ENCODE peak calls at places on chromosome 22, in seven cellular contexts. W is HFF-Myc, F is A549, K is glutamatergic neuron, U is psoas muscle, V is RWPE1, O is lower lobe of right lung. E is an unnamed sample.

GRCh38 chr22:20198527-20199319 is 47.9 kb upstream of the CCDC188 start:
- DNase-seq in U (no peak), F (no peak), K (no peak), V (no peak), W (no peak), O (no peak), E (no peak)

GRCh38 chr22:42977574-42977973 is 37.4 kb downstream of the PACSIN2 start:
- DNase-seq in V (no peak), U (no peak), O (no peak), F (no peak), K (no peak), W (no peak), E (no peak)

GRCh38 chr22:29346659-29347058 is 31.2 kb upstream of the RASL10A start:
- DNase-seq in K (peak; percentile 58), O (no peak), V (no peak), F (no peak), U (peak; percentile 77), W (no peak), E (no peak)

GRCh38 chr22:20656902-20657836 is 116.7 kb upstream of the SERPIND1 start:
- DNase-seq in F (peak; percentile 23), O (no peak), K (no peak), U (no peak), W (no peak), V (no peak), E (no peak)

GRCh38 chr22:45240137-45240809 is 421 bp downstream of the KIAA0930 start:
- DNase-seq in V (peak; percentile 13), F (no peak), K (peak; percentile 60), U (peak; percentile 62), O (peak; percentile 75), W (no peak), E (no peak)

GRCh38 chr22:48306785-48307570 is 1520.7 kb downstream of the BRD1 start:
- DNase-seq in O (no peak), U (no peak), W (no peak), V (no peak), K (no peak), F (no peak), E (no peak)

GRCh38 chr22:17829691-17830040 is 55.4 kb upstream of the BID start:
- DNase-seq in W (no peak), U (no peak), F (no peak), K (no peak), O (no peak), V (no peak), E (no peak)

GRCh38 chr22:30116362-30117117 is 36.3 kb downstream of the HORMAD2 start:
- DNase-seq in W (no peak), O (no peak), F (no peak), V (peak; percentile 32), K (no peak), U (no peak), E (no peak)

GRCh38 chr22:29762263-29762662 is 4.5 kb downstream of the ZMAT5 start:
- DNase-seq in O (no peak), V (no peak), W (no peak), K (no peak), U (no peak), F (peak; percentile 67), E (no peak)

GRCh38 chr22:30302810-30303138 is 13.5 kb upstream of the CASTOR1 start:
- DNase-seq in U (no peak), W (no peak), O (no peak), V (no peak), F (no peak), K (no peak), E (no peak)

GRCh38 chr22:48900327-48900597 is 927.4 kb downstream of the BRD1 start:
- DNase-seq in V (no peak), F (no peak), U (no peak), W (no peak), O (no peak), K (no peak), E (no peak)

GRCh38 chr22:30605449-30606110 is 1.4 kb upstream of the TCN2 start:
- DNase-seq in W (no peak), U (peak; percentile 66), K (peak; percentile 54), F (peak; percentile 69), O (peak; percentile 70), V (peak; percentile 24), E (peak; percentile 71)

GRCh38 chr22:17780741-17781318 is 6.6 kb upstream of the BID start:
- DNase-seq in V (no peak), U (peak; percentile 46), K (no peak), W (no peak), O (no peak), F (no peak), E (no peak)

GRCh38 chr22:49211176-49211575 is 616.5 kb downstream of the BRD1 start:
- DNase-seq in V (no peak), K (no peak), F (no peak), O (peak; percentile 19), U (no peak), W (no peak), E (no peak)

GRCh38 chr22:29704528-29705285 is 15.1 kb upstream of the CABP7 start:
- DNase-seq in U (no peak), K (no peak), F (peak; percentile 43), O (no peak), V (no peak), W (no peak), E (peak; percentile 42)

GRCh38 chr22:47372111-47372581 is 609.7 kb downstream of the TBC1D22A start:
- DNase-seq in W (no peak), F (no peak), K (no peak), V (no peak), U (no peak), O (peak; percentile 41), E (no peak)

GRCh38 chr22:47380692-47381091 is 618.2 kb downstream of the TBC1D22A start:
- DNase-seq in O (peak; percentile 14), V (no peak), U (no peak), W (no peak), F (no peak), K (no peak), E (no peak)

GRCh38 chr22:20420157-20420842 is 17.3 kb downstream of the SCARF2 start:
- DNase-seq in O (peak; percentile 15), W (no peak), U (peak; percentile 7), V (no peak), F (no peak), K (no peak), E (no peak)

GRCh38 chr22:46996595-46997310 is 234.3 kb downstream of the TBC1D22A start:
- DNase-seq in O (no peak), K (no peak), W (no peak), U (no peak), V (no peak), F (peak; percentile 17), E (peak; percentile 12)

DNA sequence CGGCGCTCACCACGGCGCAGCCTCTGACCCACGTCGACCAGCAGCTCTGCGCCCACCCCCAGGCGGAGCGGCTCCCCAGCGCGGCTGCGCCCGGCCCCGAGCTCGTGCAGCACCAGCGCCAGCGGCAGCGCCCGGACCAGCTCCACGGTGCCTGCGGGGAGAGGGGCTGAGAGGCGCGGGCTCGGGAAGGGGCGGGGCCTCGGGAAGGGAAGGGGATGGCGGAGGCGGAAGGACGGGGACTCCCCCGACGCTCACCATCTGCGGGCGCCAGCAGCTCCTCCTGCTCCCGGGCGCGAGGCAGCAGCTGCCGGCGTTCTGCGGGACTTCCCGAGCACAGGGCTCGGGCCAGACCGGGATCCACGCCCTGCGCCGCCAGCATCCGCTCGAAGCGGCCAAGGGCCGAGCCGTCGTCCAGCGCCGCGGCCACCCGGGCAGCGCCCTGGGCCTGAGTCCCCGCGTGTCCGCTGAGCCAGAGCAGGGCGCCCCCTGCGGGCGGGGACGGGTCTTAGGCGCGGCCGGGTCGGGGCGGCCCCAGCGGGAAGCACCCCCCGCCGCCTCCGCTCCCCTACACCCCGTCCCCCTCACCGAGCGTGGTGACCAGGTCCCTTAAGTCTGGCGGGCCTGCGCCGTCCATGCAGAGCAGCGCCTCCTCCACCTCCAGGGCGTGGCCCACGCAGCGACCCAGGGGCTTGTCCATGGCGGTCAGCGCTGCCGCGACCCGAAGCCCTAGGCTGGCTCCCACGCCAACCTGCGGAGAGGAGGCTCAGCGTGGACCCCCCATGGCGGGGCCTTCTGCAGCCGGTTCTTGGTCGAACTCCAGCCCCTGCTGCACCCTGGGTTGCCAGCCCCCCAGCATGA is 822 bp upstream of the SCO2 start:
- DNase-seq in O (peak; percentile 89), U (peak; percentile 89), F (peak; percentile 74), K (peak; percentile 91), W (no peak), V (no peak), E (peak; percentile 88)
- TF ChIP-seq CTCF in O (peak; percentile 82), U (peak; percentile 33), F (peak; percentile 68), K (peak; percentile 84), W (peak; percentile 29), V (peak; percentile 73), E (peak; percentile 72)

GRCh38 chr22:22408731-22409696 is 99.5 kb downstream of the ZNF280B start:
- DNase-seq in V (no peak), U (no peak), W (no peak), O (no peak), F (peak; percentile 33), K (peak; percentile 58), E (peak; percentile 42)
- TF ChIP-seq CTCF in V (peak; percentile 32), U (no peak), W (peak; percentile 60), O (no peak), F (peak; percentile 38), K (peak; percentile 54), E (no peak)

GRCh38 chr22:35380537-35381423 is at the start of gene HMOX1:
- DNase-seq in U (peak; percentile 97), K (peak; percentile 90), W (peak; percentile 20), F (peak; percentile 82), V (peak; percentile 49), O (peak; percentile 97), E (peak; percentile 80)
- TF ChIP-seq CTCF in U (no peak), K (no peak), W (no peak), F (no peak), V (no peak), O (peak; percentile 27), E (no peak)

DNA sequence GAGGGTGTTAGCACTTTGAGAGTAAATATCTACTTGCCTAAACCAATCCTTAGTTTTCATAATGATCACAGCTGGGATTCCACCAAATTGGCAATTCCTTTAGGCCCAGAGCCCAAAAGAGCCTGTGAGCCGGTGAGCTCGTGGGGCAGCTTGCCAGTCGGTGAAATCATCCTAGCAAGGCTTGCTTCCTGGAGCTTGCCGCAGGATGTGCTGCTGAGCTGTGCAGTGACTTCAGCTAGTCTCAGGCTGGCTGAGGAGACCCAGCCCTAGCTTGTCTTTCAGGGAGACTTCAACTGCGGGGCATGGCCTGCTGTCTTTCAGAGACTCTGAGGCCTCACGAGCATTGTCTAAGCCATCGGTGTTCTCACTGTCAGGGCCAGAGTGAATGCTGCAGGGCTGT is 73.6 kb upstream of the SUSD2 start:
- DNase-seq in W (peak; percentile 36), O (peak; percentile 57), V (peak; percentile 4), K (no peak), F (no peak), U (peak; percentile 92), E (no peak)
- TF ChIP-seq CTCF in W (no peak), O (no peak), V (no peak), K (no peak), F (no peak), U (peak; percentile 31), E (no peak)

GRCh38 chr22:38755155-38755910 is 465 bp downstream of the SUN2 start:
- DNase-seq in U (peak; percentile 99), W (no peak), O (peak; percentile 97), F (peak; percentile 73), K (peak; percentile 77), V (peak; percentile 73), E (peak; percentile 92)
- TF ChIP-seq CTCF in U (no peak), W (no peak), O (no peak), F (no peak), K (no peak), V (no peak), E (no peak)